ENCODE peak calls at places on chromosomes 11 and 22, in ten cellular contexts. I is HCT116, L is heart left ventricle, P is stomach, M is left ventricle myocardium inferior, K is A549, U is ovary, Q is sigmoid colon, X is OCI-LY7, N is tibial artery. A is an unnamed sample.

GRCh38 chr11:92765965-92766371 is 203.5 kb upstream of the MTNR1B start:
- DNase-seq in X (no peak), M (peak; percentile 15), N (peak; percentile 21), Q (no peak), K (no peak), U (no peak), P (no peak), I (no peak), L (peak; percentile 32), A (no peak)

GRCh38 chr11:8709002-8709672 is 26.5 kb downstream of the RPL27A start:
- DNase-seq in M (peak; percentile 88), I (no peak), Q (peak; percentile 98), P (peak; percentile 50), X (no peak), U (peak; percentile 84), L (peak; percentile 89), K (no peak), N (peak; percentile 93), A (no peak)

GRCh38 chr22:19970479-19971275 is 29.1 kb upstream of the TXNRD2 start:
- DNase-seq in N (peak; percentile 60), Q (peak; percentile 83), K (peak; percentile 62), I (no peak), P (peak; percentile 74), M (peak; percentile 71), U (peak; percentile 71), X (peak; percentile 68), L (peak; percentile 72), A (no peak)

GRCh38 chr22:49368976-49369725 is 458.5 kb downstream of the BRD1 start:
- DNase-seq in P (peak; percentile 22), X (no peak), I (no peak), L (no peak), Q (peak; percentile 63), U (no peak), M (no peak), K (peak; percentile 32), N (no peak), A (no peak)

GRCh38 chr11:64865286-64866172 is 12.9 kb downstream of the EHD1 start:
- DNase-seq in L (no peak), I (no peak), M (no peak), N (no peak), P (no peak), Q (no peak), U (no peak), K (no peak), X (peak; percentile 80), A (no peak)

GRCh38 chr11:14522245-14522644 is 2.1 kb upstream of the PSMA1 start:
- DNase-seq in U (no peak), Q (no peak), P (no peak), K (no peak), L (no peak), I (no peak), X (no peak), M (no peak), N (no peak), A (no peak)

GRCh38 chr22:49930596-49931412 is 12.4 kb downstream of the CRELD2 start:
- DNase-seq in P (peak; percentile 87), I (peak; percentile 78), N (peak; percentile 80), X (peak; percentile 96), U (peak; percentile 51), Q (no peak), K (no peak), M (peak; percentile 58), L (peak; percentile 79), A (peak; percentile 61)

GRCh38 chr11:70705930-70706329 is 307.6 kb downstream of the CTTN start:
- DNase-seq in L (no peak), N (no peak), P (no peak), I (no peak), M (no peak), X (no peak), U (no peak), K (no peak), Q (no peak), A (no peak)

GRCh38 chr11:7197469-7197868 is 54.2 kb upstream of the SYT9 start:
- DNase-seq in I (no peak), Q (no peak), L (no peak), N (no peak), K (no peak), X (no peak), U (no peak), P (no peak), M (no peak), A (no peak)

GRCh38 chr22:24224468-24224867 is 20.4 kb downstream of the GGT5 start:
- DNase-seq in Q (no peak), P (no peak), N (no peak), U (no peak), L (no peak), M (no peak), I (no peak), X (no peak), K (no peak), A (no peak)

DNA sequence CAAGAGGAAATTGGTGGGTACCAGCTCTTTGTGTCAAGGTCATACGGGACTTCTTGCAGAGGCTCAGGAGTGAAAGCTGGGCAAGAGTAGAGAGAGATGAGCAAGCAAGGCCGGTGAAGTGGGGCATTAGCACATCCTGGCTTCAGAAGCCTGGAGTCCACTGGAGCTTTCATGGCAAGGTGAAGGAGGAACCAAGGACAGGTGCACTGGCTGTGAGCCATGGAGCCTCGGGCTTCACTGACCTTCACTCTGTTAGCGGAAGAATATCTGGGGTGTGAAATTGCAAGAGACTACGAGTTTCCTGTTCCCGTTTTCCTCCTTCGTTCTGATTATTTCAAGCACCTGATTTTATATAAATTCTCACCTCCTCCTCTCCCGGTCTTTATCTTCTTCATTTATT is 25.9 kb upstream of the ST14 start:
- DNase-seq in K (no peak), X (no peak), N (no peak), U (no peak), Q (no peak), P (no peak), L (no peak), M (no peak), I (no peak), A (no peak)
- TF ChIP-seq CTCF in K (no peak), X (no peak), N (no peak), U (no peak), Q (no peak), P (no peak), L (no peak), M (no peak), I (no peak), A (no peak)

GRCh38 chr11:43578346-43579170 is 102.0 kb upstream of the HSD17B12 start:
- DNase-seq in X (no peak), U (no peak), P (no peak), M (no peak), K (no peak), N (no peak), I (no peak), L (no peak), Q (no peak), A (no peak)
- H3K4me1 ChIP-seq in X (peaks cover 5% of the 10 kb centered on the region), U (peaks cover 13% of the 10 kb centered on the region), P (peaks cover 58% of the 10 kb centered on the region), M (peaks cover 87% of the 10 kb centered on the region), K (peaks cover 39% of the 10 kb centered on the region), N (peaks cover 57% of the 10 kb centered on the region), I (no peaks in the 10 kb centered on the region), L (peaks cover 58% of the 10 kb centered on the region), Q (peaks cover 59% of the 10 kb centered on the region), A (no peaks in the 10 kb centered on the region)

GRCh38 chr22:45598596-45599217 is 72.9 kb upstream of the ATXN10 start:
- DNase-seq in P (no peak), X (no peak), Q (peak; percentile 47), M (no peak), K (no peak), I (no peak), L (no peak), N (no peak), U (no peak), A (no peak)

GRCh38 chr22:45589556-45589955 is 82.1 kb upstream of the ATXN10 start:
- DNase-seq in I (no peak), X (no peak), K (no peak), Q (no peak), P (no peak), N (no peak), M (no peak), U (no peak), L (no peak), A (no peak)

GRCh38 chr22:45590262-45590661 is 81.4 kb upstream of the ATXN10 start:
- DNase-seq in N (no peak), M (no peak), K (no peak), X (no peak), I (no peak), L (no peak), Q (no peak), U (no peak), P (no peak), A (no peak)

GRCh38 chr22:45597460-45598192 is 74.0 kb upstream of the ATXN10 start:
- DNase-seq in N (no peak), K (no peak), I (no peak), U (no peak), M (no peak), P (peak; percentile 48), X (no peak), Q (no peak), L (no peak), A (no peak)

GRCh38 chr22:45594123-45594941 is 77.3 kb upstream of the ATXN10 start:
- DNase-seq in M (no peak), I (no peak), K (no peak), L (no peak), Q (no peak), X (no peak), N (no peak), U (no peak), P (no peak), A (no peak)
- TF ChIP-seq CTCF in M (no peak), I (no peak), K (no peak), L (no peak), Q (no peak), X (no peak), N (no peak), U (no peak), P (no peak), A (no peak)

GRCh38 chr22:42891008-42891407 is 33.9 kb upstream of the ARFGAP3 start:
- DNase-seq in M (no peak), L (no peak), Q (no peak), K (no peak), I (no peak), U (no peak), N (no peak), P (no peak), X (no peak), A (no peak)

GRCh38 chr22:42892571-42893316 is 35.7 kb upstream of the ARFGAP3 start:
- DNase-seq in L (no peak), Q (no peak), N (no peak), X (no peak), K (no peak), I (no peak), M (no peak), U (no peak), P (peak; percentile 82), A (no peak)

GRCh38 chr22:42891696-42892095 is 34.6 kb upstream of the ARFGAP3 start:
- DNase-seq in M (no peak), N (no peak), I (no peak), X (no peak), L (no peak), Q (no peak), K (no peak), P (no peak), U (no peak), A (no peak)

GRCh38 chr22:42893366-42894150 is 36.5 kb upstream of the ARFGAP3 start:
- DNase-seq in U (no peak), X (no peak), Q (no peak), M (no peak), L (no peak), N (no peak), K (no peak), P (no peak), I (no peak), A (no peak)

DNA sequence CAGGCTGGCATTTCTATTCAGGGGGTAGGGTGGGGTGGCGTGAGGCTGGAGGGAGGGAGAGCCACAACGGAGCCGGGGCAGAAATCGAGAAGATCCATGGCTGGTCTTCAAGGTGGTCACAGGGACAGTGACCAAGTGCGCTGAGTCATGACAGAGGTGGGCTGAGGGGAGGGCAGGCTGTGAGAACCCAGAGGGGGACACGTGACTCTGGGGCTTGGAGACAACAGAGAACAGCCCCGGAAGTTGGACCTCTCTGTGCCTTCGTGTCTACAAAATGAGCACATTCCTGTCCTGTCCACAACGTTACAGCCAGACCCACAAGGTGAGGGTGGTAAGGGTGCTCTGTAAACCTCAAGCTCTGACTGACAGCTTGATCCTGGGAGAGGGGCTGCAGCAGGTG is 35.1 kb upstream of the ARFGAP3 start:
- DNase-seq in U (no peak), X (no peak), I (no peak), Q (no peak), M (no peak), K (no peak), N (no peak), L (no peak), P (no peak), A (no peak)
- H3K4me1 ChIP-seq in U (no peaks in the 10 kb centered on the region), X (peaks cover 24% of the 10 kb centered on the region), I (no peaks in the 10 kb centered on the region), Q (peaks cover 13% of the 10 kb centered on the region), M (peaks cover 82% of the 10 kb centered on the region), K (no peaks in the 10 kb centered on the region), N (peaks cover 23% of the 10 kb centered on the region), L (peaks cover 57% of the 10 kb centered on the region), P (peaks cover 72% of the 10 kb centered on the region), A (no peaks in the 10 kb centered on the region)

A was measured in foreskin keratinocyte.